ENCODE peak calls at places on chromosome 17, in nine cellular contexts. I is GM13976; O is A673; S is fibroblast of lung; T is A549; N is epithelial cell of esophagus; J is AG10803; E is H9; A is CD4-positive, alpha-beta T cell. B is an unnamed sample.

GRCh38 chr17:8887834-8888703 is 20.6 kb upstream of the PIK3R6 start:
- DNase-seq in O (no peak), N (no peak), J (peak), T (peak), I (no peak), A (no peak), E (peak), S (peak), B (no peak)

GRCh38 chr17:27506348-27507218 is 50.3 kb downstream of the KSR1 start:
- DNase-seq in E (peak), N (peak), I (peak), J (no peak), T (no peak), A (no peak), O (peak), S (no peak), B (no peak)

GRCh38 chr17:40313660-40314556 is 4.9 kb downstream of the RARA start:
- DNase-seq in I (no peak), J (no peak), N (peak), A (no peak), S (no peak), T (no peak), E (no peak), O (no peak), B (peak)

GRCh38 chr17:48486557-48486956 is 44.3 kb downstream of the HOXB1 start:
- DNase-seq in N (peak), T (peak), E (no peak), S (peak), A (no peak), O (no peak), J (peak), I (no peak), B (no peak)

GRCh38 chr17:79970576-79971068 is 65.0 kb downstream of the TBC1D16 start:
- DNase-seq in T (no peak), A (no peak), O (peak), E (peak), J (no peak), N (peak), I (no peak), S (peak), B (peak)

GRCh38 chr17:46796524-46796923 is 22.0 kb downstream of the WNT3 start:
- DNase-seq in T (no peak), I (no peak), J (no peak), O (no peak), E (no peak), S (no peak), A (no peak), N (no peak), B (no peak)

GRCh38 chr17:30950669-30951399 is 20.0 kb upstream of the RNF135 start:
- DNase-seq in E (no peak), J (peak), T (no peak), S (peak), I (peak), N (peak), O (peak), A (no peak), B (no peak)

GRCh38 chr17:82486186-82487084 is 27.9 kb downstream of the NARF start:
- DNase-seq in S (no peak), A (no peak), I (no peak), E (no peak), J (no peak), O (no peak), T (no peak), N (peak), B (no peak)

GRCh38 chr17:36468903-36469635 is 17.4 kb upstream of the ZNHIT3 start:
- DNase-seq in A (no peak), I (no peak), T (no peak), E (no peak), O (no peak), J (no peak), N (no peak), S (no peak), B (no peak)

GRCh38 chr17:43846221-43846712 is 709 bp upstream of the CD300LG start:
- DNase-seq in I (peak), N (peak), E (peak), A (peak), T (peak), S (peak), J (peak), O (peak), B (peak)

GRCh38 chr17:76089680-76090516 is 10.9 kb downstream of the ZACN start:
- DNase-seq in T (no peak), A (no peak), N (no peak), I (peak), S (no peak), E (no peak), J (no peak), O (no peak), B (no peak)

GRCh38 chr17:76087531-76087930 is 8.5 kb downstream of the ZACN start:
- DNase-seq in A (no peak), E (no peak), J (no peak), N (no peak), S (no peak), T (no peak), O (no peak), I (no peak), B (no peak)

GRCh38 chr17:76086384-76086783 is 7.4 kb downstream of the ZACN start:
- DNase-seq in T (no peak), A (no peak), S (no peak), N (no peak), E (no peak), O (no peak), I (peak), J (no peak), B (no peak)

GRCh38 chr17:76088868-76089576 is 10.0 kb downstream of the ZACN start:
- DNase-seq in S (no peak), I (peak), J (no peak), O (no peak), N (no peak), E (no peak), T (no peak), A (no peak), B (no peak)

DNA sequence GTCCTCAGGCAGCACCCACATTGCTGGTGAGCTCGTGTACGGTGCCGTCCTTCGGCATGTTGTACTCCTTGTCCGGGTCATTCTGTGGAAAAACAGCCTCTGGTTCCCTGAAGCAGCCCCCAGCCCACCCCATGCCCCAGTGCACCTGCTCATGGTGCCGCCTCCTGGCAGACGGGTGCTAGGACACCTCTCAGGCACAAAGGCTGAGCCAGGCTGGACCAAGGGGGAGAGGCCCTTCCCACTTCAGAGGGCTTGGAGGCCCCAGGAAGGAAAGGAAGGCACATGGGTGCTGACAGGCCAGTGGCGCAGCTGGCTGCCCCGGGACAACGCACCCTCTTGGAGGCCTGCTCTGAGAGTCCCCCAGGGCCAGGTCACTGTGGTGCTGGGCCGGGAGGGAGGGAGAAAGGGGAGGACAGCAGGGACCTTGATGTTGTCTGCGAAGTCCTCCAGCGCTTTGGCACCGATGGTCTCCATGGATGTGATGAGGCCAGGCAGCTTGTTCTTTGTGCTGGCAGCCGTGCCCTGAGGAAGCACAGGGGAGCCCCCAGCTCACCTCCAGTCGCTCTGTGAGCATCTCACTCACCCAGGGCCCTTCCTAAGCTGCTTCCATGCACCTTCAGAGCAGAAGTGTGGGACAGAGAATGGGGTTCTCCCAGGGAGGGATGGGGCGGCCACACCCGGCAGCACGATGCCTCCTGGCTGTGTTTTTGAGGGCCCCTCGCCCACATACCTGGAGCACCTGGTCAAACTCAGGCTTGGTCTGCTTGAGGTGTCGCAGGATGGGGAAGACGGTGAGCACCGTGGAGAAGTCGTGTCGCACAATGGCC is 9.3 kb downstream of the ZACN start:
- DNase-seq in A (no peak), T (no peak), O (no peak), S (no peak), I (peak), E (peak), J (no peak), N (no peak), B (no peak)
- TF ChIP-seq CTCF in A (no peak), T (no peak), O (peak), S (no peak), I (no peak), E (peak), J (no peak), N (peak), B (no peak)

GRCh38 chr17:21094298-21094704 is 32.5 kb upstream of the DHRS7B start:
- DNase-seq in E (no peak), A (no peak), T (no peak), I (no peak), S (no peak), J (no peak), O (no peak), N (peak), B (no peak)

GRCh38 chr17:21098934-21099687 is 27.7 kb upstream of the DHRS7B start:
- DNase-seq in N (peak), A (peak), O (peak), E (peak), I (peak), J (peak), T (peak), S (peak), B (peak)

GRCh38 chr17:21096874-21097273 is 29.9 kb upstream of the DHRS7B start:
- DNase-seq in S (no peak), J (no peak), T (no peak), I (no peak), O (no peak), N (no peak), E (no peak), A (no peak), B (no peak)

GRCh38 chr17:21090889-21091618 is 35.7 kb upstream of the DHRS7B start:
- DNase-seq in I (no peak), N (no peak), T (no peak), O (no peak), S (peak), A (no peak), J (no peak), E (no peak), B (no peak)

GRCh38 chr17:21095735-21096134 is 31.0 kb upstream of the DHRS7B start:
- DNase-seq in T (no peak), N (no peak), A (no peak), E (no peak), I (no peak), O (no peak), S (no peak), J (no peak), B (peak)
- TF ChIP-seq CTCF in T (no peak), N (no peak), A (no peak), E (peak), I (no peak), O (no peak), S (no peak), J (no peak), B (no peak)

DNA sequence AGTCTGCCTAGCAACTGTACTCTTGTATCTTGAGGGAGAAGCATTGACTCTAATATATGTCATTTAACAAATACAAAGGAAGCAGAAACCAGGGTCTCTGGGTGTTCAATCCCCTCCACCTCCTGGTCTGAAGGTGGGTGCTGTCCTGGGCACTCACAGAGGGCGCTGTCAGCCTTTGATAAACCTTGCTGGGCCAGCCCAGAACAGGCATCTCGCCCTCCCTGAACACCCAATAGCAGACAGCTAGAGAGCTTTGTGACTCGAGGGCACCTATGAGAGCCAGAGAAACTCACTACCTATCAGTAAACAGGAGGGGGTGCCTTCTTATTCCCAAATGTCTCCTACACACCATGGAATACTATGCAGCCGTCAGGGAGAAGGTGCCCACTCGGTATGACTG is 6.4 kb upstream of the PIPOX start:
- DNase-seq in T (no peak), S (no peak), J (no peak), A (no peak), O (no peak), I (no peak), N (no peak), E (peak), B (no peak)
- TF ChIP-seq CTCF in T (no peak), S (no peak), J (no peak), A (no peak), O (no peak), I (no peak), N (no peak), E (peak), B (no peak)

DNA sequence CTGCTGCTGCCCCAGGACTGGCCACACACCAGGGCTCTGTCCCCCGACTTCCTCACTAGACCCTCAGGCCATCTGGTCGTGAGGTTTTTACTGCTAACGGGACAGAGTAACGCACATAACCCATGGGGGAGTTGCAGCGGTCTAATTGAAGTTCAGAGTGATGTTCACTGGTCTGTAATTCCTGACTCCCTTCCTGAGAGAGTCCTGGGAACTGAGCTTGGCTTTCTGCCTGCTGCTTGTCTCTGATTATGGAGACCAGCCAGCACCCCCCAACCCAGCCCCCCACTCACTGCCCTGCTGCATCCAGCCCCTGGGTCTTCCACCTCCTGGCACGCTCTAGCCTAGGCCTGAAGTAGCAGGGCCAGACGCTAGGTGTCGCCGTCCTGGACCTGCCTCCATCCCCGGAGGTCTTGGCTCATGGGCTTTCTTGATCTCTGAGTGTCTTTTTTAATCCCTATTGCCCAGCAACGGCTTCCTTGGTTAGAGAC is 192.9 kb downstream of the CCDC182 start:
- DNase-seq in N (peak), O (no peak), J (no peak), I (peak), E (peak), A (peak), T (no peak), S (peak), B (peak)
- TF ChIP-seq CTCF in N (peak), O (no peak), J (peak), I (peak), E (peak), A (no peak), T (no peak), S (peak), B (peak)

GRCh38 chr17:77768475-77768874 is 190.0 kb upstream of the TNRC6C start:
- DNase-seq in S (no peak), O (no peak), N (no peak), I (no peak), A (no peak), E (no peak), J (no peak), T (no peak), B (no peak)
- TF ChIP-seq CTCF in S (no peak), O (no peak), N (no peak), I (no peak), A (no peak), E (no peak), J (no peak), T (no peak), B (no peak)

GRCh38 chr17:68512247-68512966 is at the start of gene PRKAR1A:
- DNase-seq in T (peak), O (peak), S (peak), A (peak), E (peak), J (peak), I (peak), N (peak), B (peak)
- TF ChIP-seq CTCF in T (no peak), O (no peak), S (no peak), A (no peak), E (no peak), J (no peak), I (no peak), N (no peak), B (no peak)

DNA sequence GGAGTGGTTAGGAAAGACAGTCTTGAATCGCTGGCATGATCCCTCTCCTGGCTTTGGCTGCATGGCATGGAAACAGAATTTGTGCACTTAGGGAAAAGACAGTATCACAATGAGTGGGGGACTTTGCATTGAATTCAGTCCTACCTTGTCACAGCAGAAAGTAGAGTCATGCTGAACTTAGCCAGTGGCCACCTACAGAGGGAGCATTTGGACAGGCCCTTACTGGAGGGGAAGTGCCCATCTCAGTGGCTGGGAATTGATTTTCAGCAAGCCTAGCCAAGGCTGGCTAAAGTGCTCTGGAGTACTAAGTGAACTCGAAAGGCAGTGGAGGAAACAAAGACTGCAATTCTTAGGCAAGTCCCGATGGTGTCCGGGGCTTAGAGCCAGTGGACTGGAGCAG is 364.3 kb upstream of the TOM1L1 start:
- DNase-seq in O (no peak), A (no peak), E (peak), S (no peak), T (no peak), J (no peak), N (no peak), I (no peak), B (no peak)
- TF ChIP-seq CTCF in O (no peak), A (no peak), E (peak), S (no peak), T (no peak), J (no peak), N (no peak), I (no peak), B (no peak)

B was measured in activated CD8-positive, alpha-beta T cell treated with anti-CD3 and anti-CD28 coated beads for 36 hours.